ENCODE peak calls at places on chromosomes 1 and 21, in seven cellular contexts. M is NCI-H1436, N is cortex of kidney, W is NCI-H345, F is GM03348, J is GM04504, K is posterior vena cava. S is an unnamed sample.

GRCh38 chr1:177817969-177818872 is 151.6 kb downstream of the SEC16B start:
- DNase-seq in M (no peak), J (no peak), F (no peak), K (no peak), N (no peak), W (no peak), S (no peak)

GRCh38 chr1:30417001-30417700 is 306.2 kb downstream of the MATN1 start:
- DNase-seq in J (no peak), W (no peak), M (no peak), K (peak), N (no peak), F (peak), S (no peak)

GRCh38 chr1:233094691-233095090 is 144.3 kb downstream of the NTPCR start:
- DNase-seq in J (no peak), N (no peak), F (no peak), K (no peak), M (no peak), W (no peak), S (no peak)

GRCh38 chr1:231202125-231202633 is 38.8 kb upstream of the GNPAT start:
- DNase-seq in N (no peak), K (peak), J (no peak), M (no peak), F (no peak), W (no peak), S (no peak)

GRCh38 chr1:211741799-211742198 is 66.4 kb upstream of the NEK2 start:
- DNase-seq in K (no peak), M (no peak), F (no peak), N (no peak), W (no peak), J (no peak), S (no peak)

GRCh38 chr21:31110430-31110829 is 72.2 kb upstream of the KRTAP19-8 start:
- DNase-seq in M (no peak), J (no peak), K (no peak), F (no peak), W (no peak), N (no peak), S (no peak)

GRCh38 chr1:1732381-1732780 is 8.2 kb upstream of the CDK11A start:
- DNase-seq in W (no peak), M (no peak), F (no peak), K (no peak), N (no peak), J (no peak), S (no peak)

GRCh38 chr1:232877361-232877991 is 72.3 kb downstream of the MAP10 start:
- DNase-seq in J (no peak), N (no peak), M (no peak), F (no peak), K (no peak), W (no peak), S (no peak)

GRCh38 chr1:77385551-77385950 is 103.7 kb downstream of the AK5 start:
- DNase-seq in J (no peak), N (no peak), F (no peak), K (no peak), W (no peak), M (no peak), S (no peak)

GRCh38 chr1:227542153-227543120 is 20.9 kb upstream of the ZNF678 start:
- DNase-seq in N (peak), W (peak), K (peak), J (peak), M (peak), F (peak), S (peak)